ENCODE peak calls at places on chromosomes 3 and 15, in four cellular contexts. Q is AG04450; L is H9; U is naive thymus-derived CD4-positive, alpha-beta T cell. M is an unnamed sample.

GRCh38 chr15:95563634-95564033 is 766.9 kb upstream of the NR2F2 start:
- DNase-seq in Q (no peak), L (no peak), U (no peak), M (no peak)

GRCh38 chr3:26627080-26627479 is 4.5 kb downstream of the LRRC3B start:
- DNase-seq in Q (no peak), L (no peak), U (no peak), M (no peak)

GRCh38 chr15:43266834-43267233 is at the start of gene TGM5:
- DNase-seq in Q (no peak), L (no peak), U (no peak), M (peak; percentile 79)

GRCh38 chr3:72488736-72489030 is 359.6 kb downstream of the SHQ1 start:
- DNase-seq in Q (no peak), L (no peak), U (no peak), M (no peak)

GRCh38 chr3:44318929-44319328 is 19.6 kb upstream of the TCAIM start:
- DNase-seq in Q (no peak), L (peak; percentile 76), U (no peak), M (no peak)

GRCh38 chr3:188157971-188158370 is 4.0 kb downstream of the LPP start:
- DNase-seq in Q (no peak), L (no peak), U (no peak), M (no peak)

GRCh38 chr15:71352765-71353164 is 237.5 kb downstream of the THSD4 start:
- DNase-seq in Q (no peak), L (no peak), U (no peak), M (no peak)

GRCh38 chr15:75067123-75067854 is 43.9 kb downstream of the PPCDC start:
- DNase-seq in Q (no peak), L (no peak), U (no peak), M (no peak)

GRCh38 chr15:79952329-79952728 is 18.7 kb downstream of the BCL2A1 start:
- DNase-seq in Q (no peak), L (no peak), U (no peak), M (no peak)

GRCh38 chr15:20340931-20341661 is 200.5 kb downstream of the GOLGA6L6 start:
- DNase-seq in Q (no peak), L (peak; percentile 83), U (no peak), M (no peak)

GRCh38 chr15:50764331-50765201 is 940 bp downstream of the SPPL2A start:
- DNase-seq in Q (no peak), L (no peak), U (peak; percentile 5), M (no peak)

GRCh38 chr3:11060500-11061251 is 68.1 kb downstream of the SLC6A1 start:
- DNase-seq in Q (peak; percentile 23), L (peak; percentile 88), U (peak; percentile 23), M (no peak)

GRCh38 chr15:88651293-88651692 is 12.5 kb downstream of the ISG20 start:
- DNase-seq in Q (no peak), L (no peak), U (no peak), M (no peak)

GRCh38 chr15:31360843-31361763 is 34.5 kb downstream of the KLF13 start:
- DNase-seq in Q (no peak), L (no peak), U (peak; percentile 94), M (no peak)

GRCh38 chr15:38508647-38509046 is 54.7 kb downstream of the FAM98B start:
- DNase-seq in Q (no peak), L (no peak), U (no peak), M (no peak)

GRCh38 chr3:123834631-123835030 is 49.5 kb downstream of the MYLK start:
- DNase-seq in Q (peak; percentile 45), L (no peak), U (no peak), M (peak; percentile 87)

GRCh38 chr3:141060287-141060686 is 9.1 kb downstream of the SPSB4 start:
- DNase-seq in Q (no peak), L (no peak), U (no peak), M (no peak)

GRCh38 chr3:42802876-42803799 is 1.2 kb downstream of the HIGD1A start:
- DNase-seq in Q (no peak), L (peak; percentile 34), U (peak; percentile 11), M (no peak)

GRCh38 chr15:78018968-78019644 is 58.4 kb downstream of the TBC1D2B start:
- DNase-seq in Q (no peak), L (no peak), U (no peak), M (no peak)

GRCh38 chr15:88031461-88031860 is 225.1 kb downstream of the NTRK3 start:
- DNase-seq in Q (no peak), L (no peak), U (no peak), M (no peak)

GRCh38 chr3:97189835-97190234 is 375.4 kb downstream of the EPHA6 start:
- DNase-seq in Q (no peak), L (no peak), U (no peak), M (no peak)

GRCh38 chr15:86154705-86155104 is 75.0 kb downstream of the AGBL1 start:
- DNase-seq in Q (no peak), L (no peak), U (no peak), M (no peak)

GRCh38 chr15:34754171-34754580 is 622 bp downstream of the GJD2 start:
- DNase-seq in Q (no peak), L (no peak), U (no peak), M (no peak)

GRCh38 chr3:61915296-61915695 is 353.9 kb downstream of the PTPRG start:
- DNase-seq in Q (no peak), L (no peak), U (no peak), M (no peak)

GRCh38 chr15:60373327-60373726 is 24.5 kb downstream of the ANXA2 start:
- DNase-seq in Q (no peak), L (no peak), U (no peak), M (no peak)

GRCh38 chr15:98604983-98605382 is 43.4 kb upstream of the IGF1R start:
- DNase-seq in Q (no peak), L (no peak), U (no peak), M (no peak)

GRCh38 chr15:74422723-74423442 is 10.9 kb downstream of the SEMA7A start:
- DNase-seq in Q (no peak), L (peak; percentile 62), U (no peak), M (no peak)

GRCh38 chr3:58188173-58188564 is 22.6 kb downstream of the DNASE1L3 start:
- DNase-seq in Q (no peak), L (no peak), U (no peak), M (peak; percentile 62)

GRCh38 chr3:150081084-150081483 is 110.4 kb upstream of the PFN2 start:
- DNase-seq in Q (no peak), L (no peak), U (no peak), M (peak; percentile 64)

GRCh38 chr15:55897560-55898336 is 95.7 kb downstream of the NEDD4 start:
- DNase-seq in Q (no peak), L (peak; percentile 55), U (no peak), M (no peak)

GRCh38 chr3:128081846-128082245 is 29.6 kb downstream of the SEC61A1 start:
- DNase-seq in Q (no peak), L (no peak), U (no peak), M (no peak)

GRCh38 chr3:107524214-107525100 is 1.7 kb downstream of the BBX start:
- DNase-seq in Q (no peak), L (peak; percentile 51), U (peak; percentile 40), M (no peak)

GRCh38 chr3:143825513-143825912 is 22.8 kb downstream of the SLC9A9 start:
- DNase-seq in Q (no peak), L (no peak), U (peak; percentile 34), M (no peak)

GRCh38 chr3:140251678-140252077 is 316.7 kb downstream of the CLSTN2 start:
- DNase-seq in Q (no peak), L (no peak), U (no peak), M (no peak)

DNA sequence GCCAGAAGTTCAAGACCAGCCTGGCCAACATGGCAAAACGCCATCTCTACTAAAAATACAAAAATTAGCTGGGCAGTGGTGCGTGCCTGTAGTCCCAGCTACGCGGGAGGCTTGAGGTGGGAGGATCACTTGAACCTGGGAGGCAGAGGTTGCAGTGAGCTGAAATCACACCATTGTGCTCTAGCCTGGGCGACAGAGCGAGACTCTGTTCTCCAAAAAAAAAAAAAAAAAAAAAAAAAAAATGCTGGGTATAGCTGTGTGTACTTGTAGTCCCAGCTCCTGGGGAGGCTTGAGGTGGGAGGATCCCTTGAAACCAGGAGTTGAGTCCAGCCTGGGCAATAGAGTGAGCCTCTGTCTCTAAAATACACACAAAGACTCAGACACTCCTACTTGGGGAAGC is 32.0 kb downstream of the PPP1R2 start:
- DNase-seq in Q (no peak), L (no peak), U (no peak), M (no peak)
- H3K27ac ChIP-seq in Q (no peak overlapping the region), L (no peak overlapping the region), U (peak overlapping the region; percentile 20), M (no peak overlapping the region)

GRCh38 chr15:41949400-41950126 is 22.8 kb downstream of the EHD4 start:
- DNase-seq in Q (no peak), L (no peak), U (no peak), M (no peak)
- H3K27ac ChIP-seq in Q (peak overlapping the region; percentile 40), L (no peak overlapping the region), U (no peak overlapping the region), M (no peak overlapping the region)

DNA sequence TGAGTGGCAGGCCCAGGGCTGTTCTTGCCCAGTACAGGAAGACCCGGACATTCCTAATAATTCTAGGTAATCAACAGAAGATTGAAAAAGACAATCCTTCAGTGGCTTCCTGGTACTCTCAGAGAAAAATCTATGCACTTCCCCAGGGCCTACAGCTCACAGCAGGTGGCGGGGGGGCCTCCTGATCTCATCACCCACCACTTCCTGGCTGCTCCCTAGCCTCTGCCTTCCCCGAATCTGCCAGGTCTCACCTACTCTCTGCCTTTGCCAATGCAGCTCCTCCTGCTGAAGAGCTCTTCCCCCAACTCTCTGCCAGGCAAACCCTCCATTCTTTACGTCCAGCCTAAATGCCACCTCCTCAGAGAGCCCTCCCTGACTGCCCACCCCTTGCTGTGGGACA is 37.5 kb downstream of the EHD4 start:
- DNase-seq in Q (no peak), L (peak; percentile 66), U (peak; percentile 71), M (no peak)
- H3K27ac ChIP-seq in Q (no peak overlapping the region), L (no peak overlapping the region), U (peak overlapping the region; percentile 83), M (peak overlapping the region; percentile 86)

GRCh38 chr3:50616770-50617095 is 218 bp upstream of the MAPKAPK3 start:
- DNase-seq in Q (peak; percentile 60), L (peak; percentile 97), U (peak; percentile 93), M (no peak)

GRCh38 chr3:50615190-50615589 is 1.8 kb upstream of the MAPKAPK3 start:
- DNase-seq in Q (no peak), L (no peak), U (no peak), M (no peak)

GRCh38 chr3:50617911-50618481 is 1.0 kb downstream of the MAPKAPK3 start:
- DNase-seq in Q (no peak), L (no peak), U (no peak), M (no peak)

GRCh38 chr3:50617096-50617791 is at the start of gene MAPKAPK3:
- DNase-seq in Q (no peak), L (no peak), U (no peak), M (no peak)

GRCh38 chr3:50616003-50616769 is 765 bp upstream of the MAPKAPK3 start:
- DNase-seq in Q (peak; percentile 66), L (peak; percentile 91), U (peak; percentile 81), M (no peak)
- H3K27ac ChIP-seq in Q (no peak overlapping the region), L (no peak overlapping the region), U (peak overlapping the region; percentile 64), M (peak overlapping the region; percentile 78)

GRCh38 chr3:193905993-193906396 is 230.0 kb upstream of the HES1 start:
- DNase-seq in Q (no peak), L (no peak), U (no peak), M (no peak)
- H3K27ac ChIP-seq in Q (no peak overlapping the region), L (no peak overlapping the region), U (no peak overlapping the region), M (no peak overlapping the region)

DNA sequence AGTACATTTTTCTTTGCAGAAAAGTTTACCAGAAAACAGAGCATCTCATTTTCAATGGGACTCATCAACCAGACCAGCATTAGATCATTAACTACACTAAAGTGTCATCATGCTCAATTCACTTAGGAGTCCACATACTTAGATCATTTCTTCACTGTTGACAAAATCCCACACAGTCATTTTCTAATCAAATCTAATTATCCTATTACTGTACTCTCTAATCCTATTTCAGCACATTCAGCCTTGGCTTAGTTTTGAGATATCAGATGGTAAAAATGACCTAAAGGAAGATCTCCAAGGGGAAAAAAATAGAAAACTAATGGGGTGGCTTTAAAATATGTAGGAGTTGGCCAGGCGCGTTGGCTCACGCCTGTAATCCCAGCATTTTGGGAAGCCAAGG is 5.2 kb upstream of the CTXN2 start:
- DNase-seq in Q (no peak), L (no peak), U (no peak), M (no peak)
- H3K27ac ChIP-seq in Q (no peak overlapping the region), L (no peak overlapping the region), U (no peak overlapping the region), M (no peak overlapping the region)

M was measured in epithelial cell of prostate.